ENCODE peak calls at places on chromosomes 4 and X, in four cellular contexts. R, J, P and H are unnamed samples.
A peak's percentile ranks its signal among the peaks of the same experiment; 100 is the strongest.

GRCh38 chrX:104137496-104137895 is 19.3 kb downstream of the SLC25A53 start:
- DNase-seq in R (no peak), J (peak; percentile 12), P (no peak), H (peak; percentile 21)

GRCh38 chr4:125689839-125690238 is 375.1 kb downstream of the FAT4 start:
- DNase-seq in R (no peak), J (no peak), P (no peak), H (no peak)

GRCh38 chr4:10977534-10977933 is 293.0 kb upstream of the CLNK start:
- DNase-seq in R (no peak), J (no peak), P (no peak), H (no peak)

GRCh38 chr4:24519649-24520048 is 64.7 kb downstream of the DHX15 start:
- DNase-seq in R (no peak), J (peak; percentile 63), P (no peak), H (peak; percentile 13)

GRCh38 chr4:13219971-13220370 is 264.2 kb downstream of the RAB28 start:
- DNase-seq in R (no peak), J (no peak), P (no peak), H (no peak)

GRCh38 chrX:8629871-8630270 is 102.1 kb downstream of the ANOS1 start:
- DNase-seq in R (no peak), J (peak; percentile 76), P (peak; percentile 75), H (no peak)

GRCh38 chr4:90198086-90198847 is 71.1 kb downstream of the CCSER1 start:
- DNase-seq in R (no peak), J (no peak), P (peak; percentile 2), H (no peak)

GRCh38 chr4:101332424-101332823 is 14.9 kb downstream of the PPP3CA start:
- DNase-seq in R (no peak), J (no peak), P (no peak), H (no peak)

GRCh38 chr4:4549534-4549933 is 7.7 kb upstream of the STX18 start:
- DNase-seq in R (no peak), J (no peak), P (peak; percentile 31), H (no peak)

GRCh38 chr4:153950100-153950979 is 161.5 kb upstream of the SFRP2 start:
- DNase-seq in R (peak; percentile 30), J (peak; percentile 20), P (peak; percentile 3), H (no peak)

GRCh38 chrX:20067709-20068315 is 48.9 kb downstream of the MAP7D2 start:
- DNase-seq in R (peak; percentile 48), J (peak; percentile 88), P (peak; percentile 83), H (peak; percentile 85)

GRCh38 chrX:40167240-40168182 is 69.8 kb upstream of the BCOR start:
- DNase-seq in R (peak; percentile 42), J (no peak), P (no peak), H (no peak)

GRCh38 chr4:183264614-183265013 is 55.5 kb downstream of the CLDN22 start:
- DNase-seq in R (no peak), J (peak; percentile 62), P (no peak), H (peak; percentile 83)

GRCh38 chrX:68827256-68827655 is 1.6 kb upstream of the EFNB1 start:
- DNase-seq in R (no peak), J (no peak), P (no peak), H (no peak)

DNA sequence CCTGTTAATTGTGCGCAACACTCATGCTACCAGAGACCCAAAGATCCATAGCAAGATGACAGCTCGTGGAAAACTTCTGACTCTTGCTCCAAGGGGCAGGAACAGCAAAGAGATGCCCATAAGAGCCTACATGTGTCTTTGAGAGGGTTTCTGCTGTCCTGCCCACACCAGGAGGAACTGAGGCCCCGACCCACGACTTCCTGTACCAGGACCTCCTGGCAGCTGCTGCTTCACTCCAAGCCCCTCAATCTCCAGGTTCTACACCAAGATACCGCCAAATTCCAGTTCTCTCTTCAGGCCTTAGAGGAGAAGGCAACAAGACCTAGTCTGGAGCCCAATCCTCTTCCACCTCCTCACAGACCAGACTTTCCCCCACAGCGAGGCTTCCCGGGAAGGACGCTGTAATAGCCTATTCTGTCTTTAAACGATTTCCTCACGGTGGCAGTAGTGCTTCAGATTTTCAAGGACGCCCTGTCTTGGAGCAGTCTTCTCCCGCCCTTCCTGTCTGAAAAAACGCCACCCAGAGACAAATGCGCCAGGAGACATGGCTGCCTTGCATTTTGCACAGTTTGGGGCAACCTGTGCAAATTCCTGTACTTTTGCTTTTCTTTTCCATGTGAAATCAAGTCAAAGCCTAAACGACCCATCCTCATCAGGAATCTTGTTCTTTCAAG is 230.2 kb upstream of the STK26 start:
- DNase-seq in R (no peak), J (peak; percentile 72), P (peak; percentile 84), H (peak; percentile 42)
- H3K4me3 ChIP-seq in R (peak overlapping the region; percentile 47), J (no peak overlapping the region), P (peak overlapping the region; percentile 36), H (no peak overlapping the region)

GRCh38 chr4:159443975-159444374 is 341.1 kb downstream of the RAPGEF2 start:
- DNase-seq in R (no peak), J (no peak), P (no peak), H (no peak)
- H3K4me3 ChIP-seq in R (no peak overlapping the region), J (no peak overlapping the region), P (no peak overlapping the region), H (no peak overlapping the region)

DNA sequence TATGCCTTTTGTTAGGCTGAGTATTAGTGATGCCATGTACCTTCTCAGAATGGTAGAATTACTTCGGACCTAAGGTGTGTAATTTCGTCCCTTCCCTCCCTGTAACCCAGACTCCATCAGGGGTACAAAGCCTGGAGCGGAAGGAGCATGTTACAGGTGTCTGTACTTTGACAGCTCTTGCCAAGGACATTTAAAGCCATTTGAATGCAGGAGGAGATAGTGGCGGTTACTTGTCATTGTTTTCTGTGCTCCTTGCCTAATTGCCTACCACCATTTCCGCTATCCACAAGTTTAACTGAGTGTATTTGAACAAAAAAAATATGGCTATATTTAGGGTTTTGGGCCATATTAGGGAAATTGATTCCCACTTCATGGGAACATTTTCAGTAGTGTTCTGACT is 1.8 kb downstream of the FNIP2 start:
- DNase-seq in R (no peak), J (no peak), P (no peak), H (no peak)
- H3K4me3 ChIP-seq in R (no peak overlapping the region), J (peak overlapping the region; percentile 14), P (no peak overlapping the region), H (no peak overlapping the region)

GRCh38 chr4:139552908-139553307 is 3.1 kb downstream of the SETD7 start:
- DNase-seq in R (no peak), J (no peak), P (no peak), H (no peak)
- H3K4me3 ChIP-seq in R (no peak overlapping the region), J (no peak overlapping the region), P (no peak overlapping the region), H (no peak overlapping the region)

GRCh38 chr4:51853027-51853682 is 10.2 kb downstream of the DCUN1D4 start:
- DNase-seq in R (peak; percentile 84), J (peak; percentile 18), P (no peak), H (no peak)
- H3K4me3 ChIP-seq in R (peak overlapping the region; percentile 3), J (no peak overlapping the region), P (no peak overlapping the region), H (no peak overlapping the region)

DNA sequence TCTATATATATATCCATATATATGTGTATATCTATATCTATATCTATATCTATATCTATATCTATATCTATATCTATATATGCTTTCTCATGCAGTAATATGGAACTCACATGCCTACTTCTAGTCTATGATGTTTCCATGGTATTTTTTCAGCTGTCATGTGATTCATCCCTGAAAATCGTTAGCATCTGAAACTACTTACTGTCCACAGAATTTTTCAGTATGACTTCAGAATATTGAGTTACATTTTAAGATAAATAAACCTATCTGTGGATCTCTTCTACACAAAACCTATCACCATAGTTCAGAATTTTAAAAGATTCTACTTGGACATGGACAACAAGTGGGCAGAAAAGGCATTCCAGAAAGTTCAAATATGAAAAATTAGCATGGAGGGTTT is 855.1 kb upstream of the INTU start:
- DNase-seq in R (no peak), J (peak; percentile 83), P (peak; percentile 25), H (peak; percentile 89)
- H3K4me3 ChIP-seq in R (no peak overlapping the region), J (peak overlapping the region; percentile 27), P (no peak overlapping the region), H (no peak overlapping the region)

GRCh38 chr4:7830747-7831146 is 108.9 kb downstream of the AFAP1 start:
- DNase-seq in R (no peak), J (no peak), P (no peak), H (no peak)
- H3K4me3 ChIP-seq in R (no peak overlapping the region), J (no peak overlapping the region), P (no peak overlapping the region), H (no peak overlapping the region)